ENCODE peak calls at places on chromosome 9, in five cellular contexts. One of them, this sample, is unnamed.

GRCh38 chr9:4292781-4293180 is 7.1 kb downstream of the GLIS3 start:
- DNase-seq in stomach: no peak
- DNase-seq in GM19239: no peak
- DNase-seq in kidney epithelial cell: no peak
- DNase-seq in aorta: no peak
- DNase-seq in this sample: no peak

GRCh38 chr9:70952131-70952727 is 169.2 kb downstream of the TRPM3 start:
- DNase-seq in stomach: no peak
- DNase-seq in GM19239: no peak
- DNase-seq in kidney epithelial cell: no peak
- DNase-seq in aorta: no peak
- DNase-seq in this sample: no peak

GRCh38 chr9:35852876-35853865 is 17.0 kb downstream of the OR13J1 start:
- DNase-seq in stomach: no peak
- DNase-seq in GM19239: no peak
- DNase-seq in kidney epithelial cell: no peak
- DNase-seq in aorta: no peak
- DNase-seq in this sample: no peak

GRCh38 chr9:726005-726404 is 115.5 kb upstream of the DMRT1 start:
- DNase-seq in stomach: no peak
- DNase-seq in GM19239: no peak
- DNase-seq in kidney epithelial cell: no peak
- DNase-seq in aorta: no peak
- DNase-seq in this sample: no peak

GRCh38 chr9:36897476-36897875 is 136.6 kb downstream of the PAX5 start:
- DNase-seq in stomach: no peak
- DNase-seq in GM19239: no peak
- DNase-seq in kidney epithelial cell: no peak
- DNase-seq in aorta: peak; percentile 6
- DNase-seq in this sample: no peak

GRCh38 chr9:38144421-38144820 is 75.4 kb upstream of the SHB start:
- DNase-seq in stomach: no peak
- DNase-seq in GM19239: no peak
- DNase-seq in kidney epithelial cell: peak; percentile 59
- DNase-seq in aorta: no peak
- DNase-seq in this sample: no peak

GRCh38 chr9:86667307-86667706 is 280.0 kb downstream of the GAS1 start:
- DNase-seq in stomach: no peak
- DNase-seq in GM19239: no peak
- DNase-seq in kidney epithelial cell: no peak
- DNase-seq in aorta: no peak
- DNase-seq in this sample: no peak

GRCh38 chr9:97387504-97387886 is 24.4 kb upstream of the TDRD7 start:
- DNase-seq in stomach: no peak
- DNase-seq in GM19239: no peak
- DNase-seq in kidney epithelial cell: no peak
- DNase-seq in aorta: no peak
- DNase-seq in this sample: no peak

GRCh38 chr9:138073408-138073807 is 195.8 kb downstream of the CACNA1B start:
- DNase-seq in stomach: no peak
- DNase-seq in GM19239: no peak
- DNase-seq in kidney epithelial cell: no peak
- DNase-seq in aorta: peak; percentile 38
- DNase-seq in this sample: no peak

This sample was measured in activated T-helper 9 cell treated with anti-CD3 and anti-CD28 coated beads, Interleukin-2, amount 50 U/mL, for 16 hours.